ENCODE peak calls at places on chromosomes 2 and 18, in seven cellular contexts. Q, M, D, H, I, F and G are unnamed samples. For H3K9me3, the result is how much of the 10 kb centered on the place peaks cover.

GRCh38 chr2:45786831-45787357 is 135.4 kb downstream of the PRKCE start:
- DNase-seq in F (no peak), Q (no peak), D (no peak), I (no peak), M (no peak), H (no peak), G (no peak)

GRCh38 chr2:8662239-8662879 is 19.5 kb upstream of the ID2 start:
- DNase-seq in H (no peak), I (no peak), M (no peak), D (peak), Q (no peak), F (no peak), G (no peak)

GRCh38 chr18:23336072-23336471 is 117.0 kb upstream of the RIOK3 start:
- DNase-seq in M (no peak), H (no peak), D (no peak), Q (no peak), F (no peak), I (no peak), G (no peak)

GRCh38 chr2:128988974-128989373 is 670.3 kb upstream of the HS6ST1 start:
- DNase-seq in D (no peak), I (no peak), Q (no peak), M (no peak), F (no peak), H (no peak), G (no peak)

GRCh38 chr2:195471807-195472206 is 185.2 kb upstream of the SLC39A10 start:
- DNase-seq in D (no peak), H (no peak), F (no peak), M (no peak), I (no peak), Q (no peak), G (no peak)

GRCh38 chr2:236113425-236113824 is 54.8 kb downstream of the GBX2 start:
- DNase-seq in H (no peak), D (no peak), Q (no peak), I (no peak), F (no peak), M (no peak), G (no peak)

GRCh38 chr2:118607663-118608062 is 239.8 kb downstream of the EN1 start:
- DNase-seq in Q (no peak), M (no peak), D (no peak), H (no peak), I (no peak), F (no peak), G (no peak)

GRCh38 chr2:58535994-58536393 is 294.9 kb upstream of the FANCL start:
- DNase-seq in F (no peak), M (no peak), Q (no peak), H (no peak), D (no peak), I (no peak), G (no peak)

GRCh38 chr18:9209230-9209629 is 72.6 kb downstream of the ANKRD12 start:
- DNase-seq in M (no peak), F (no peak), D (no peak), Q (no peak), I (no peak), H (no peak), G (no peak)

GRCh38 chr2:239589270-239589825 is 188.5 kb upstream of the HDAC4 start:
- DNase-seq in H (no peak), M (no peak), Q (no peak), D (no peak), I (no peak), F (peak), G (no peak)

GRCh38 chr18:44507729-44508325 is 172.9 kb upstream of the SETBP1 start:
- DNase-seq in H (no peak), M (no peak), D (no peak), I (no peak), Q (no peak), F (peak), G (no peak)

GRCh38 chr2:239109041-239109915 is 261.4 kb downstream of the TWIST2 start:
- DNase-seq in H (no peak), D (no peak), M (no peak), I (no peak), F (peak), Q (no peak), G (peak)

GRCh38 chr2:60070166-60070565 is 483.3 kb downstream of the BCL11A start:
- DNase-seq in M (no peak), I (no peak), H (no peak), Q (no peak), F (no peak), D (no peak), G (peak)

GRCh38 chr18:46719388-46719787 is 37.5 kb downstream of the ST8SIA5 start:
- DNase-seq in H (no peak), F (no peak), Q (no peak), M (no peak), I (no peak), D (no peak), G (no peak)

GRCh38 chr18:23088343-23088742 is 46.9 kb upstream of the CABLES1 start:
- DNase-seq in H (no peak), Q (no peak), D (no peak), F (no peak), M (no peak), I (no peak), G (no peak)

GRCh38 chr2:10326151-10326616 is 23.5 kb downstream of the HPCAL1 start:
- DNase-seq in M (no peak), D (no peak), F (no peak), H (no peak), I (no peak), Q (no peak), G (no peak)

GRCh38 chr2:206275274-206276160 is 1.1 kb downstream of the ZDBF2 start:
- DNase-seq in Q (no peak), M (no peak), F (no peak), D (peak), H (no peak), I (peak), G (no peak)

GRCh38 chr2:9217838-9218770 is 11.5 kb downstream of the ASAP2 start:
- DNase-seq in Q (no peak), M (no peak), H (no peak), D (no peak), I (no peak), F (no peak), G (no peak)

GRCh38 chr2:217142649-217143266 is 282.9 kb upstream of the TNP1 start:
- DNase-seq in D (no peak), H (no peak), Q (no peak), I (peak), M (no peak), F (no peak), G (no peak)

GRCh38 chr2:101119431-101119830 is 31.8 kb downstream of the TBC1D8 start:
- DNase-seq in Q (no peak), M (no peak), I (no peak), F (peak), D (no peak), H (no peak), G (no peak)

GRCh38 chr2:127075821-127076220 is 31.1 kb downstream of the BIN1 start:
- DNase-seq in F (no peak), D (no peak), M (no peak), I (no peak), Q (no peak), H (no peak), G (no peak)

GRCh38 chr2:45207105-45207504 is 197.9 kb upstream of the SIX2 start:
- DNase-seq in Q (no peak), F (no peak), M (no peak), D (no peak), I (no peak), H (no peak), G (no peak)

GRCh38 chr18:3059272-3059671 is 46.3 kb upstream of the LPIN2 start:
- DNase-seq in H (no peak), D (no peak), F (no peak), Q (no peak), M (no peak), I (no peak), G (no peak)

GRCh38 chr18:35818353-35818667 is 154.2 kb upstream of the RMP24 start:
- DNase-seq in H (no peak), I (no peak), F (no peak), D (no peak), Q (no peak), M (no peak), G (no peak)

GRCh38 chr2:9739508-9739907 is 103.8 kb upstream of the TAF1B start:
- DNase-seq in I (no peak), M (peak), Q (peak), H (no peak), D (no peak), F (peak), G (no peak)

DNA sequence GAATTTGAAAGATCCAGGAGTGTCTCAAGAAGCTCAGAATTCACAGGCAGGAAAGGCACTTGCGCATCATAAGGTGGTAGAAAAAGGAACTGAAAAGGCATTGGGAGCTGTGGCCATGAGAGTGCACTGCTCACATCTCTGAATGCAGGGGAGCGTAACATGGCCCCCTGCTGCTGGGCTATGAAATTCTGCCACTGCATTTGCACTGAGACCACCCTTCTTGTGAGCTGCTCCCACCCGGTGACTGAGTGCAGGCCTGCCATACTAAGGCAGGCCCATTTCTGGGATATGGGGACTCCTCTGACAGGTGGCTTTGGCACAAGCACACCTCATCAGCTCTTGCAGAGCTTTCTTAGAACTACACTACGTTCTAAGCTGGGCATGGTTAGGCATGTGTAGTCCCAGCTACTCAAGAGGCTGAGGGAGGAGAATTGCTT is 25.3 kb upstream of the STARD7 start:
- DNase-seq in D (no peak), F (no peak), Q (no peak), I (no peak), M (no peak), H (no peak), G (no peak)
- TF ChIP-seq CTCF in D (no peak), F (no peak), Q (no peak), I (no peak), M (no peak), H (no peak), G (no peak)

GRCh38 chr2:13141315-13141714 is 424.6 kb downstream of the TRIB2 start:
- DNase-seq in M (no peak), D (no peak), I (no peak), Q (no peak), H (no peak), F (no peak), G (no peak)

GRCh38 chr2:13137679-13138078 is 420.9 kb downstream of the TRIB2 start:
- DNase-seq in Q (no peak), F (no peak), I (no peak), M (no peak), H (no peak), D (no peak), G (no peak)

GRCh38 chr2:13135369-13135768 is 418.6 kb downstream of the TRIB2 start:
- DNase-seq in I (no peak), M (no peak), H (no peak), D (no peak), Q (no peak), F (no peak), G (no peak)

DNA sequence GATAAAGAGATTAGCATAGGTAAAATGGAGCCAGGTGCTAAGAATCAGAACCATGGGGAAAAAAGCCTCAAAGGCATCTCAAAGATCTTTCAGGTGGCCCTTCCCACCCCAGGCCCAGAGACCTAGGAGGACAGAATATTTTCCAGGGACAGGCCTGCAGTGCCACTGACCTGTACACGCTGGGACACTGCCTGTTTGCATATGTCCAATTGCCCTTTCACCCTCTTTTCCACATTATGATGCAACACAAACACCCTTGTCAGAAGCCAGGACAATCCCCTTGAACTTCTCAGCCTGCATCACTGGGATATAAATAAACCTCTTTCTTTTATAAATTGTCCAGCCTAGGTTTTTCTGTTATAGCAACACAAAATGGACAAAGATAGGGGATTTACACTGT is 419.1 kb downstream of the TRIB2 start:
- DNase-seq in F (no peak), D (no peak), I (no peak), Q (no peak), M (no peak), H (no peak), G (no peak)
- H3K9me3 ChIP-seq in F (under half), D (under half), I (under half), Q (under half), M (under half), H (under half), G (under half)

DNA sequence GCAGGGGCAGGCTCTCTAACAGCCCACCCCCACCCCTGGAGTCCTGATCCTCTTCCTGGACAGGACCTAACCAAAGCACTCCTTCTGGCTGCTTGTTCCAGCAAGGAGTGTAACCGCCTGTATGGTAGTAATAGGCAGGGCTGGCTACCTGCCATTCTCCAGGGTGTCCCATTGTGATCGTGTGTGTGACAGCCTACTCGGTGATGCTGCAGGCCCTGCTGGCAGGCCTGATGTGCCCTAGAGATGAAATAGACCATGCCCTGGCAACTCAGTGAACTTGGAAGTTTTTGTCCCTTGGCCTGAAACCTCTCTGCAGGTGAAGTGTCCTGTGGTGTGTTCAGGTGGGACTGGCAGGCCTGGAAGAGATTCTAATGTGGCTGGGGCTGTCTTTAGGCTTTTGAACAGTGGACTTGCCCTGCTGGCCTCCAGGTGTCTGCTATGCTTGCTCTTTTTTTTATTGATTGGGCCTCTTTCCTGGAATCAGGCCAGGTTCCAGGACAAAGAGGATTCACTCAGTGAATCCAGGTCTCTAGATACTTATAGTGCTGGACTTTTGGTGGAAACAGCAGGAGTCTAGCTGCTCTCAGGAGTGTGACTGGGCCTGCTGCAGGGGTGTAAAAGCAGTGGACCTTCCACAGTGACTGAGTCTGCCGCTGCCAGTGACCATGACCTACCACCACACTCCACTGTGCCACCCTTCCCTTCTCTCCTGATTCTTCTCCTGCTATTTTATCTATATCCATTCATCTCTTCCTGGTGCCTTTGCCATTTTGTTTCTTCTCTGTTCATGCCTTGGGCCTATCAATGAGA is 132.1 kb downstream of the CTIF start:
- DNase-seq in H (no peak), F (no peak), Q (no peak), M (no peak), I (no peak), D (no peak), G (no peak)
- TF ChIP-seq CTCF in H (no peak), F (no peak), Q (no peak), M (no peak), I (no peak), D (no peak), G (no peak)

DNA sequence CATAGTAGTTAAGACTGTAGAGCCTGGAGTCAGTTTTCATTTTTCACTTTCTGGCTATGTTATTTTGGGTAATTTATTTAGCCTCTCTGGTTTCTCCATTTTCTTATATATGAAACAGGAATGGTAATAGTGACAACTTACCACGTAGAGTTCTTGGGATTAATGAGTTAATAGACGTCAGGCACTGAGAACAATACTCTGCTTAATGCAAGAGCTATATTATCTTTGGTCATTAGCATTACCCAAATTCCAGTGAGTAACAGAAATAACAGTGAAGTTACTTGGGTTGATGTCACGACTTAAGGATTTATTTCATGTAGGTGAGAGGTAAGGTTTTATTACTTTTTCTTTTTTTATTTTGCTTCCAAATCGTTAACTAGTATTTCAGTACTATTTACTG is 601.0 kb upstream of the GCFC2 start:
- DNase-seq in I (no peak), D (no peak), F (no peak), H (no peak), M (no peak), Q (no peak), G (no peak)
- H3K9me3 ChIP-seq in I (under half), D (under half), F (under half), H (under half), M (under half), Q (under half), G (under half)

GRCh38 chr2:38930600-38930999 is 40.9 kb downstream of the ARHGEF33 start:
- DNase-seq in H (no peak), Q (no peak), F (no peak), M (no peak), D (no peak), I (no peak), G (no peak)

GRCh38 chr2:38922389-38922788 is 32.7 kb downstream of the ARHGEF33 start:
- DNase-seq in Q (no peak), H (no peak), F (no peak), D (no peak), M (no peak), I (no peak), G (no peak)

GRCh38 chr2:38922902-38923301 is 33.2 kb downstream of the ARHGEF33 start:
- DNase-seq in I (no peak), H (no peak), Q (no peak), F (no peak), D (no peak), M (no peak), G (no peak)

DNA sequence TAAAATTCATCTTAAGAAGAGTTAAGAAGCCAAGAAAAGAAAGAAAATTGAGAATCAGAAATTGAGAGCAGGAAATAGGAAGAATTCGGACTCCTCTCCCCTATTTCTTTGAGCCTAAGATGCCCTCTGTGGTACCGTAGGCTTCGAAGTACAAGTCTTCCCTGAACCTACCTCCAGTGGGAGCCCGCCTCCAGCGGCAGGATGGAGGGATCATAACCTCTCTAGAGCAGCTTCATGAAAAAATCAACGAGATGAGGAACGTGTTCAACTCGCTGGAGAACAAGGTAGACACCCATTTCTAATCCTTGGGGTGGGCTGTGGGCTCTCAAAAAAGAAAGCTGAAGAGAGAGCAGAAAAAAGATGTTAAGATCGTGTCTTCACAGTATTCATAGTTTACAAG is 36.3 kb downstream of the ARHGEF33 start:
- DNase-seq in M (no peak), Q (no peak), I (peak), H (no peak), F (no peak), D (no peak), G (no peak)
- TF ChIP-seq CTCF in M (no peak), Q (no peak), I (peak), H (no peak), F (no peak), D (no peak), G (no peak)